ENCODE peak calls at places on chromosomes 13 and 19, in nine cellular contexts. M, K, X, C, J, Y, U, R and I are unnamed samples.

GRCh38 chr13:89694471-89694870 is 1653.0 kb upstream of the MIR17HG start:
- DNase-seq in C (no peak), J (no peak), K (no peak), R (no peak), X (no peak), Y (no peak), M (no peak), U (no peak), I (no peak)

GRCh38 chr13:99278199-99278598 is 20.0 kb upstream of the GPR18 start:
- DNase-seq in M (no peak), J (no peak), U (no peak), C (no peak), Y (no peak), R (no peak), K (no peak), X (no peak), I (no peak)

GRCh38 chr13:63297162-63297561 is 1881.5 kb upstream of the PCDH20 start:
- DNase-seq in M (no peak), K (no peak), C (no peak), Y (no peak), R (no peak), U (no peak), J (no peak), X (no peak), I (no peak)

GRCh38 chr13:111474136-111475002 is 153.9 kb downstream of the TEX29 start:
- DNase-seq in K (no peak), R (no peak), M (no peak), J (no peak), Y (peak; percentile 66), X (no peak), C (peak; percentile 84), U (no peak), I (no peak)

GRCh38 chr13:102799544-102800144 is 725 bp downstream of the BIVM start:
- DNase-seq in J (no peak), M (peak; percentile 57), X (no peak), C (peak; percentile 21), R (peak; percentile 9), K (peak; percentile 53), U (no peak), Y (peak; percentile 43), I (peak; percentile 34)

GRCh38 chr19:38409631-38410133 is 6.8 kb downstream of the FAM98C start:
- DNase-seq in K (no peak), J (peak; percentile 52), U (no peak), R (no peak), X (no peak), M (no peak), C (no peak), Y (no peak), I (no peak)

GRCh38 chr13:98338312-98338711 is 161.2 kb upstream of the RNF113B start:
- DNase-seq in X (no peak), R (no peak), Y (no peak), M (no peak), K (no peak), U (no peak), C (no peak), J (no peak), I (no peak)

GRCh38 chr19:15101479-15102082 is 5.6 kb upstream of the SYDE1 start:
- DNase-seq in C (peak; percentile 82), X (no peak), R (peak; percentile 60), Y (peak; percentile 61), K (no peak), U (peak; percentile 36), J (no peak), M (no peak), I (no peak)

GRCh38 chr19:3537438-3538240 is 1.3 kb upstream of the TEKTIP1 start:
- DNase-seq in J (no peak), M (no peak), X (no peak), U (no peak), Y (no peak), K (no peak), R (no peak), C (no peak), I (no peak)

GRCh38 chr13:70798385-70798784 is 690.1 kb upstream of the KLHL1 start:
- DNase-seq in Y (no peak), J (no peak), C (no peak), U (no peak), M (no peak), X (no peak), R (no peak), K (no peak), I (no peak)

GRCh38 chr19:13026478-13026999 is 31.3 kb downstream of the NFIX start:
- DNase-seq in C (no peak), M (no peak), J (no peak), Y (peak; percentile 46), X (no peak), U (no peak), R (no peak), K (no peak), I (no peak)

GRCh38 chr13:74193391-74193790 is 59.2 kb upstream of the KLF12 start:
- DNase-seq in K (no peak), M (no peak), X (no peak), Y (no peak), C (no peak), R (no peak), J (no peak), U (no peak), I (no peak)

GRCh38 chr13:48646791-48647190 is 6.9 kb upstream of the CYSLTR2 start:
- DNase-seq in Y (no peak), C (no peak), K (no peak), M (no peak), X (no peak), J (no peak), R (no peak), U (no peak), I (no peak)

GRCh38 chr13:108785844-108786243 is 156.4 kb downstream of the MYO16 start:
- DNase-seq in X (no peak), U (no peak), Y (no peak), K (no peak), M (no peak), R (no peak), J (no peak), C (no peak), I (no peak)

GRCh38 chr13:50646070-50646469 is 197.4 kb downstream of the DLEU7 start:
- DNase-seq in R (no peak), J (no peak), U (no peak), K (no peak), M (no peak), C (no peak), X (no peak), Y (no peak), I (peak; percentile 41)

GRCh38 chr19:996051-996838 is 4.0 kb upstream of the GRIN3B start:
- DNase-seq in X (no peak), R (peak; percentile 97), Y (peak; percentile 88), J (no peak), M (no peak), U (peak; percentile 40), K (no peak), C (peak; percentile 75), I (peak; percentile 27)

GRCh38 chr19:3680939-3681338 is 19.3 kb downstream of the PIP5K1C start:
- DNase-seq in M (no peak), Y (no peak), C (no peak), J (no peak), K (no peak), R (no peak), U (no peak), X (no peak), I (no peak)

GRCh38 chr13:68439821-68440220 is 1209.7 kb upstream of the PCDH9 start:
- DNase-seq in C (no peak), R (no peak), M (no peak), Y (no peak), X (no peak), U (no peak), K (no peak), J (no peak), I (peak; percentile 1)

DNA sequence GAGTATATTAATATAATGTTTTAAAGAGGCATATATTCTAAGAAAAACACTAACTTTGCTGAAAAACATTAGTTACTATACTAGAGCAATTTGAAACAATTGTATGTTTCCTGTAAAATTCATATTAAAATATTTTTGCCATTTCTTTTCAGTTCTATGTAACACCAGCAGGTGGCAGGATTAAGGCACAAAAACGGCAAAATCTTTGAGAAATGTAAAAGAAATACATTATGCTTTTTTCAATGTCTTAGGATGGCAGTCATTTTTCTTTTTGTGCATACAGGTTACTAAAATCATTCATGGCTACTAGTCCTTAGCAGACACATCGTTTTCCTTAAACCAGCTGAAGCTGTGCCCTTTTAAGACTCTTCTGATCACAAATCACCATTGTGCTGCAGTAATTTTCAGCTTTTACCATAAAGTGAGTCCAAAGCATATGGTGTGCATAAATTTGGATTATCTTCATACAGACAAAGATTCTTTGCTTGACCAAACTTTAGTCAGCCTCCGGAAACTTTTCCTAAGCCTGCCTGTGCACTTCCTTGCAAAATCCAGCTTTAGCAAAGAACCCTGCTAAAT is 800.7 kb upstream of the SLITRK5 start:
- DNase-seq in M (no peak), J (no peak), Y (peak; percentile 28), R (no peak), K (no peak), C (peak; percentile 32), U (no peak), X (no peak), I (no peak)
- TF ChIP-seq CTCF in M (no peak), J (peak; percentile 67), Y (peak; percentile 83), R (peak; percentile 35), K (peak; percentile 71), C (peak; percentile 86), U (peak; percentile 42), X (peak; percentile 44), I (peak; percentile 73)

DNA sequence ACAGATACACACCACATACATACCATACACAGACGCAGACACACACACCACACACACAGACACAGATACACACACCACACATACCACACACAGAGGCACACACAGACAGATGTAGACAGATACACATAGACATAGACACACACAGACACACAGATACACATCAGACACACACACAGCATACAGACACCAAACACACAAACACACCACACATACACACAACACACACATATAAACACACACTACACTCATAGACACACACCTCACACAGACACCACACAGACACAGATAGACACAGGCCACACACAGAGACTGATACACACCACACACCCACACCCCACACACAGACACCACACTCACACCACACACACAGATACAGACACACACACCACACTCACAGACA is 24.9 kb upstream of the SLC7A10 start:
- DNase-seq in Y (no peak), J (no peak), X (no peak), C (no peak), K (no peak), R (no peak), M (no peak), U (no peak), I (no peak)
- H3K4me1 ChIP-seq in Y (no peaks in the 10 kb centered on the region), J (no peaks in the 10 kb centered on the region), X (no peaks in the 10 kb centered on the region), C (no peaks in the 10 kb centered on the region), K (no peaks in the 10 kb centered on the region), R (no peaks in the 10 kb centered on the region), M (no peaks in the 10 kb centered on the region), U (peaks cover 10% of the 10 kb centered on the region), I (no peaks in the 10 kb centered on the region)

GRCh38 chr19:6969490-6969889 is 51.7 kb downstream of the MBD3L2B start:
- DNase-seq in X (no peak), M (no peak), K (no peak), R (no peak), C (no peak), J (no peak), Y (no peak), U (no peak), I (no peak)
- H3K27ac ChIP-seq in X (no peak overlapping the region), M (no peak overlapping the region), K (no peak overlapping the region), R (no peak overlapping the region), C (no peak overlapping the region), J (no peak overlapping the region), Y (no peak overlapping the region), U (no peak overlapping the region), I (no peak overlapping the region)

DNA sequence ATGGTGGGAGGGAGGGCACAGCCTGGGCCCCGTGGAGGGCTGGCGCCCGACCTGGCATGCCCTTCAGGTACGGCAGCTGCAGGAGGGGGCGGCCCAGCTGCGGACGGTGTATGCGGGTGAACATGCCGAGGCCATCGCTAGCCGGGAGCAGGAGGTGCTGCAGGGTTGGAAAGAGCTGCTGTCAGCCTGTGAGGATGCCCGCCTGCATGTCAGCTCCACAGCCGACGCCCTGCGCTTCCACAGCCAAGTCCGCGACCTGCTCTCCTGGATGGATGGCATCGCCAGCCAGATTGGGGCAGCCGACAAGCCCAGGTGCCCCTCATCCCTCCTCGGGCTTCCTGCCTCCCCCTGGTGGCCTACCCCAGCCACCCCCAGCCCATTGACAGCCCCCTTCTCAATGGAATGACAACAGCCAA is 16.6 kb upstream of the SHKBP1 start:
- DNase-seq in R (no peak), C (peak; percentile 40), X (no peak), Y (no peak), U (no peak), M (no peak), J (no peak), K (no peak), I (no peak)
- TF ChIP-seq CTCF in R (no peak), C (peak; percentile 20), X (no peak), Y (no peak), U (no peak), M (no peak), J (no peak), K (no peak), I (no peak)